ENCODE peak calls at places on chromosomes 6 and 20, in six cellular contexts. B, O, L, D, F and U are unnamed samples.

GRCh38 chr6:36350681-36351091 is 14.0 kb upstream of the BNIP5 start:
- DNase-seq in O (peak; percentile 66), B (no peak), L (no peak), F (no peak), D (no peak), U (no peak)

GRCh38 chr6:1890987-1891386 is 281.3 kb downstream of the FOXC1 start:
- DNase-seq in D (no peak), B (no peak), L (no peak), F (no peak), O (no peak), U (no peak)

GRCh38 chr6:107991061-107991460 is 33.1 kb upstream of the SEC63 start:
- DNase-seq in D (no peak), L (no peak), F (no peak), O (no peak), B (no peak), U (no peak)

GRCh38 chr20:16308754-16309153 is 264.5 kb downstream of the KIF16B start:
- DNase-seq in B (no peak), L (no peak), F (no peak), O (no peak), D (no peak), U (no peak)

GRCh38 chr6:22785036-22785435 is 215.7 kb downstream of the HDGFL1 start:
- DNase-seq in D (no peak), F (no peak), B (no peak), O (no peak), L (no peak), U (no peak)

GRCh38 chr6:33197431-33198048 is 2.9 kb downstream of the RXRB start:
- DNase-seq in B (peak; percentile 61), L (peak; percentile 49), F (peak; percentile 54), D (peak; percentile 54), O (no peak), U (no peak)

GRCh38 chr6:30156262-30156599 is 4.8 kb downstream of the TRIM10 start:
- DNase-seq in D (no peak), F (no peak), B (peak; percentile 79), O (peak; percentile 72), L (no peak), U (no peak)

GRCh38 chr20:45971425-45971674 is 653 bp downstream of the ZNF335 start:
- DNase-seq in L (no peak), O (no peak), B (no peak), D (no peak), F (no peak), U (no peak)

GRCh38 chr6:46821348-46821992 is 28.3 kb downstream of the MEP1A start:
- DNase-seq in L (no peak), O (no peak), D (no peak), B (no peak), F (no peak), U (no peak)

GRCh38 chr6:338815-339262 is 46.6 kb downstream of the DUSP22 start:
- DNase-seq in L (no peak), F (no peak), D (no peak), B (no peak), O (no peak), U (no peak)

GRCh38 chr6:104754788-104755409 is 104.8 kb downstream of the HACE1 start:
- DNase-seq in F (no peak), B (no peak), O (no peak), D (peak; percentile 8), L (no peak), U (no peak)

GRCh38 chr6:137845460-137845859 is 21.6 kb upstream of the TNFAIP3 start:
- DNase-seq in F (no peak), L (no peak), O (no peak), B (no peak), D (no peak), U (no peak)

GRCh38 chr20:61756446-61756845 is 309.2 kb downstream of the TAF4 start:
- DNase-seq in B (no peak), D (no peak), O (no peak), L (no peak), F (no peak), U (no peak)

GRCh38 chr20:62840244-62841197 is 21.1 kb downstream of the TCFL5 start:
- DNase-seq in D (no peak), O (no peak), L (no peak), B (no peak), F (no peak), U (no peak)

GRCh38 chr6:36245572-36246031 is 24.3 kb upstream of the PNPLA1 start:
- DNase-seq in D (no peak), L (no peak), B (no peak), F (no peak), O (no peak), U (no peak)

GRCh38 chr6:55176958-55177357 is 2.6 kb downstream of the HCRTR2 start:
- DNase-seq in F (no peak), O (no peak), L (no peak), D (no peak), B (no peak), U (no peak)

GRCh38 chr6:31180500-31180899 is 10.0 kb upstream of the POU5F1 start:
- DNase-seq in B (no peak), O (peak; percentile 80), F (peak; percentile 48), L (peak; percentile 59), D (peak; percentile 69), U (peak; percentile 69)

GRCh38 chr20:46078954-46079353 is 10.8 kb downstream of the NCOA5 start:
- DNase-seq in O (no peak), L (no peak), D (no peak), F (no peak), B (no peak), U (no peak)

GRCh38 chr6:73951186-73951585 is 255.2 kb downstream of the CD109 start:
- DNase-seq in F (peak; percentile 22), D (peak; percentile 54), B (no peak), L (no peak), O (no peak), U (no peak)

GRCh38 chr6:2460216-2460734 is 214.9 kb upstream of the GMDS start:
- DNase-seq in L (no peak), F (no peak), O (peak; percentile 31), D (no peak), B (no peak), U (no peak)

GRCh38 chr6:37698264-37699137 is 818 bp upstream of the MDGA1 start:
- DNase-seq in O (peak; percentile 51), D (peak; percentile 62), B (no peak), L (peak; percentile 56), F (no peak), U (peak; percentile 47)

GRCh38 chr6:72636786-72637185 is 14.9 kb downstream of the KCNQ5 start:
- DNase-seq in F (no peak), D (no peak), B (no peak), L (no peak), O (no peak), U (no peak)

GRCh38 chr20:59222982-59223610 is 59.5 kb downstream of the ZNF831 start:
- DNase-seq in B (peak; percentile 52), D (no peak), F (no peak), O (no peak), L (peak; percentile 7), U (no peak)

GRCh38 chr20:21336455-21337151 is 33.5 kb downstream of the XRN2 start:
- DNase-seq in F (no peak), L (no peak), D (no peak), B (no peak), O (no peak), U (no peak)

GRCh38 chr6:108966855-108967755 is 118.9 kb downstream of the ARMC2 start:
- DNase-seq in B (peak; percentile 60), F (no peak), L (no peak), O (peak; percentile 38), D (peak; percentile 51), U (peak; percentile 0)

GRCh38 chr6:44470106-44470446 is 82.6 kb downstream of the CDC5L start:
- DNase-seq in F (no peak), O (no peak), B (no peak), D (no peak), L (no peak), U (no peak)

GRCh38 chr6:108168501-108168979 is 2.7 kb downstream of the NR2E1 start:
- DNase-seq in L (no peak), D (no peak), O (no peak), B (no peak), F (no peak), U (no peak)

GRCh38 chr6:156963712-156964700 is 186.8 kb downstream of the ARID1B start:
- DNase-seq in D (peak; percentile 92), L (no peak), F (peak; percentile 36), O (no peak), B (peak; percentile 28), U (no peak)